ENCODE peak calls at places on chromosomes 3 and 15, in four cellular contexts. One of them, this sample, is unnamed.

GRCh38 chr3:21435871-21436270 is 315.1 kb downstream of the ZNF385D start:
- DNase-seq in GM12878: no peak
- DNase-seq in HCT116: no peak
- DNase-seq in SK-N-SH: no peak
- DNase-seq in this sample: no peak

GRCh38 chr3:12229896-12230295 is 59.0 kb upstream of the PPARG start:
- DNase-seq in SK-N-SH: no peak
- DNase-seq in HCT116: no peak
- DNase-seq in GM12878: no peak
- DNase-seq in this sample: no peak

GRCh38 chr15:85600001-85600400 is 194.7 kb downstream of the KLHL25 start:
- DNase-seq in SK-N-SH: no peak
- DNase-seq in GM12878: no peak
- DNase-seq in HCT116: no peak
- DNase-seq in this sample: no peak

GRCh38 chr3:141508067-141508436 is 21.2 kb downstream of the RASA2 start:
- DNase-seq in HCT116: no peak
- DNase-seq in SK-N-SH: no peak
- DNase-seq in GM12878: no peak
- DNase-seq in this sample: no peak

GRCh38 chr3:7271631-7272030 is 410.7 kb downstream of the GRM7 start:
- DNase-seq in GM12878: no peak
- DNase-seq in HCT116: no peak
- DNase-seq in SK-N-SH: no peak
- DNase-seq in this sample: no peak

GRCh38 chr15:96325579-96326331 is 4.7 kb upstream of the NR2F2 start:
- DNase-seq in HCT116: no peak
- DNase-seq in GM12878: no peak
- DNase-seq in SK-N-SH: no peak
- DNase-seq in this sample: no peak

GRCh38 chr15:59150185-59150584 is 45.2 kb downstream of the CCNB2 start:
- DNase-seq in SK-N-SH: no peak
- DNase-seq in GM12878: no peak
- DNase-seq in HCT116: no peak
- DNase-seq in this sample: no peak

GRCh38 chr3:159724627-159725026 is 264.0 kb upstream of the IL12A start:
- DNase-seq in SK-N-SH: no peak
- DNase-seq in GM12878: no peak
- DNase-seq in HCT116: no peak
- DNase-seq in this sample: no peak

GRCh38 chr15:59917504-59918157 is 86.5 kb upstream of the FOXB1 start:
- DNase-seq in SK-N-SH: peak
- DNase-seq in GM12878: peak
- DNase-seq in HCT116: peak
- DNase-seq in this sample: no peak

GRCh38 chr3:72331076-72331475 is 517.2 kb downstream of the SHQ1 start:
- DNase-seq in HCT116: no peak
- DNase-seq in GM12878: no peak
- DNase-seq in SK-N-SH: no peak
- DNase-seq in this sample: no peak

GRCh38 chr15:86333819-86334218 is 254.1 kb downstream of the AGBL1 start:
- DNase-seq in GM12878: no peak
- DNase-seq in HCT116: no peak
- DNase-seq in SK-N-SH: no peak
- DNase-seq in this sample: no peak

GRCh38 chr3:94249491-94250079 is 186.7 kb downstream of the NSUN3 start:
- DNase-seq in HCT116: peak
- DNase-seq in GM12878: peak
- DNase-seq in SK-N-SH: peak
- DNase-seq in this sample: no peak

GRCh38 chr3:12470111-12470510 is 14.2 kb upstream of the TSEN2 start:
- DNase-seq in SK-N-SH: no peak
- DNase-seq in HCT116: no peak
- DNase-seq in GM12878: no peak
- DNase-seq in this sample: no peak

GRCh38 chr3:154584041-154584440 is 154.1 kb upstream of the GPR149 start:
- DNase-seq in GM12878: no peak
- DNase-seq in HCT116: no peak
- DNase-seq in SK-N-SH: no peak
- DNase-seq in this sample: no peak

GRCh38 chr3:179829391-179829790 is 176.6 kb downstream of the USP13 start:
- DNase-seq in GM12878: no peak
- DNase-seq in HCT116: no peak
- DNase-seq in SK-N-SH: no peak
- DNase-seq in this sample: no peak

GRCh38 chr15:63974036-63974435 is 72.2 kb downstream of the DAPK2 start:
- DNase-seq in HCT116: no peak
- DNase-seq in GM12878: no peak
- DNase-seq in SK-N-SH: no peak
- DNase-seq in this sample: no peak

GRCh38 chr3:146250449-146251382 is at the start of gene PLSCR4:
- DNase-seq in HCT116: peak
- DNase-seq in SK-N-SH: peak
- DNase-seq in GM12878: no peak
- DNase-seq in this sample: no peak

GRCh38 chr15:63389902-63390301 is 8.3 kb upstream of the CA12 start:
- DNase-seq in HCT116: peak
- DNase-seq in SK-N-SH: no peak
- DNase-seq in GM12878: no peak
- DNase-seq in this sample: no peak

DNA sequence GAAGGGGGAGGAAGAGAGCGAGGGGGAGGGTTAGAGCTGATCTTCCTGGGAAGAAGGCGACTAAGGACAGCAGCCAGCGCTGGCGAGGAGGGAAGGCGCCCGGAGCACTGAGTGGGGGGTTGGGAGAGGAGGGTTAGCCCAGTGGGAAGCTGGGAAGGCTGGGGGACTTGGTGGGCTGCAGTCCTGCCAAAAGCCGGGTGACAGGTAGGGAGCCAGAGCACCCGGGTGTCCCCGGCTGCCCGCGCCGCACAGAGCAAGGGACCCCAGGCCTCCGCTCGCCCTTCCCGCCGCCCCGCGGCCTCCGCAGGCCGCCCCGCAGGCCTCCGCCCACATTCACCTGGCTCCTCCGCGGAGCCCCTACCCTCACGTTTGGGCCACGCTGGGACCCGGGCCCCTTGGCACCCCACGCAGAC is 446 bp downstream of the SLC12A8 start:
- DNase-seq in HCT116: no peak
- DNase-seq in SK-N-SH: peak
- DNase-seq in GM12878: no peak
- DNase-seq in this sample: no peak
- H3K9ac ChIP-seq in HCT116: peak
- H3K9ac ChIP-seq in SK-N-SH: no peak
- H3K9ac ChIP-seq in GM12878: peak
- H3K9ac ChIP-seq in this sample: no peak

GRCh38 chr15:40564591-40565332 is at the start of gene CCDC32:
- DNase-seq in HCT116: peak
- DNase-seq in SK-N-SH: peak
- DNase-seq in GM12878: peak
- DNase-seq in this sample: peak
- TF ChIP-seq POLR2AphosphoS5 in HCT116: peak
- TF ChIP-seq POLR2AphosphoS5 in SK-N-SH: peak
- TF ChIP-seq POLR2AphosphoS5 in GM12878: peak
- TF ChIP-seq POLR2AphosphoS5 in this sample: peak

GRCh38 chr3:9948586-9948985 is 3.6 kb downstream of the PRRT3 start:
- DNase-seq in GM12878: no peak
- DNase-seq in HCT116: no peak
- DNase-seq in SK-N-SH: no peak
- DNase-seq in this sample: no peak

GRCh38 chr3:9947025-9947995 is 4.9 kb downstream of the PRRT3 start:
- DNase-seq in SK-N-SH: peak
- DNase-seq in GM12878: no peak
- DNase-seq in HCT116: peak
- DNase-seq in this sample: no peak

GRCh38 chr3:9951126-9951525 is 1.1 kb downstream of the PRRT3 start:
- DNase-seq in GM12878: peak
- DNase-seq in HCT116: no peak
- DNase-seq in SK-N-SH: no peak
- DNase-seq in this sample: no peak

GRCh38 chr3:9949626-9950025 is 2.6 kb downstream of the PRRT3 start:
- DNase-seq in GM12878: no peak
- DNase-seq in HCT116: no peak
- DNase-seq in SK-N-SH: no peak
- DNase-seq in this sample: no peak

GRCh38 chr3:9949115-9949514 is 3.1 kb downstream of the PRRT3 start:
- DNase-seq in SK-N-SH: no peak
- DNase-seq in HCT116: no peak
- DNase-seq in GM12878: no peak
- DNase-seq in this sample: no peak
- H3K9ac ChIP-seq in SK-N-SH: no peak
- H3K9ac ChIP-seq in HCT116: no peak
- H3K9ac ChIP-seq in GM12878: no peak
- H3K9ac ChIP-seq in this sample: no peak

DNA sequence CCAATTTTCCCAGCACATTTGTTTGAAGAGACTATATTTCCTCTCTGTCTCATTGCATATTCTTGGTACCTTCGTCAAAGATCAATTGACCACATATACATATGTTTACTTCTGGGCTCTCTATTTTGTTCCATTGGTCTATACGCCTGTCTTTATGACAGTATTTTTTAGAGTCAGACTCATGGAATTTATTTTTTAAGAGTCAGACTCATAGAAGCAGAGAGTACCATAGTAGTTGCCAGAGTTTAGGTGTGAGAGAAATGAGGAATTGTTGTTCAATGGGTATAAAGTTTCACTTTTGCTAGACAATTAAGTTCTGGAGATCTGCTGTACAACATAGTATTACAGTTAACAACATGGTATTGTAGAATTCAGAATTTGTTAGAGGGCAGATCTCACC is 27.1 kb downstream of the PLA2G4F start:
- DNase-seq in SK-N-SH: no peak
- DNase-seq in GM12878: no peak
- DNase-seq in HCT116: no peak
- DNase-seq in this sample: no peak
- TF ChIP-seq POLR2AphosphoS5 in SK-N-SH: no peak
- TF ChIP-seq POLR2AphosphoS5 in GM12878: no peak
- TF ChIP-seq POLR2AphosphoS5 in HCT116: no peak
- TF ChIP-seq POLR2AphosphoS5 in this sample: no peak

GRCh38 chr3:129560269-129560787 is 17.4 kb downstream of the H1-8 start:
- DNase-seq in SK-N-SH: peak
- DNase-seq in HCT116: no peak
- DNase-seq in GM12878: no peak
- DNase-seq in this sample: peak

GRCh38 chr3:129558076-129558771 is 15.2 kb downstream of the H1-8 start:
- DNase-seq in GM12878: no peak
- DNase-seq in HCT116: no peak
- DNase-seq in SK-N-SH: no peak
- DNase-seq in this sample: no peak

GRCh38 chr3:129560931-129561594 is 18.1 kb downstream of the H1-8 start:
- DNase-seq in SK-N-SH: peak
- DNase-seq in GM12878: no peak
- DNase-seq in HCT116: no peak
- DNase-seq in this sample: no peak

GRCh38 chr3:129558772-129559564 is 16.0 kb downstream of the H1-8 start:
- DNase-seq in SK-N-SH: peak
- DNase-seq in GM12878: no peak
- DNase-seq in HCT116: no peak
- DNase-seq in this sample: no peak

GRCh38 chr3:129559565-129560079 is 16.6 kb downstream of the H1-8 start:
- DNase-seq in SK-N-SH: no peak
- DNase-seq in HCT116: no peak
- DNase-seq in GM12878: no peak
- DNase-seq in this sample: no peak
- H3K9ac ChIP-seq in SK-N-SH: no peak
- H3K9ac ChIP-seq in HCT116: no peak
- H3K9ac ChIP-seq in GM12878: no peak
- H3K9ac ChIP-seq in this sample: peak

GRCh38 chr3:14143826-14144225 is 19.0 kb downstream of the TMEM43 start:
- DNase-seq in HCT116: no peak
- DNase-seq in GM12878: no peak
- DNase-seq in SK-N-SH: no peak
- DNase-seq in this sample: no peak
- TF ChIP-seq POLR2AphosphoS5 in HCT116: no peak
- TF ChIP-seq POLR2AphosphoS5 in GM12878: no peak
- TF ChIP-seq POLR2AphosphoS5 in SK-N-SH: no peak
- TF ChIP-seq POLR2AphosphoS5 in this sample: no peak

DNA sequence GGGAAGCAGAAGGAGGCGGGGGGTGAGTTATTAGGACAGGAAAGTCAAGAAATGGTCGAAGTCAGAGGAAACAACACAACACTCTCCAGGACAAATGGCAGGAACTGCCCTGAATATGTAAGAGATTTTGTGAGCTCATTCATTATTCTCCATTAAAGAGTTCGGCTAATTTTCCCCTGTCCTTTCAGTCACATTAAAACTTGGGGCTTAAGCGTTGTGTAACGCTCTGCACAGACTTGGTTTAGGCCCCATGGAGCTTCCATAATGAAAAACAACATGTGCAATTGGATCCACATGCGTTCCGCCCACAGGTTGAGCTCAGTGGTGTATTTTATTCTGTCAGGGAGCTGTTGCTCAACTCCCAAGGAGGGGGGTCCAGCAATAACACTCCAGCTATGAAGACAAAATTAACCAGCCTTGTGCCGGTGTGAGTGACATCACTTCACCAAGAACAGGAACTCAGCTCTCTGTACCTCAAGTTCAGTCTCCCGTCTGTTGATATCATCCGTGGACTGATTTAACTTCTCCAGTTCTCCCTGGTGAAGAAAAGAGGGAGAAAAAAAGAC is 2.3 kb downstream of the SH3BP5 start:
- DNase-seq in GM12878: no peak
- DNase-seq in SK-N-SH: no peak
- DNase-seq in HCT116: no peak
- DNase-seq in this sample: peak
- H3K9ac ChIP-seq in GM12878: peak
- H3K9ac ChIP-seq in SK-N-SH: no peak
- H3K9ac ChIP-seq in HCT116: no peak
- H3K9ac ChIP-seq in this sample: no peak

This sample was measured in SK-N-MC.